ENCODE peak calls at places on chromosomes 4 and X, in nine cellular contexts. One of them, this sample, is unnamed.

GRCh38 chr4:145879598-145879997 is 59.0 kb downstream of the ZNF827 start:
- DNase-seq in left ventricle myocardium inferior: no peak
- DNase-seq in BJ: no peak
- DNase-seq in cardiac fibroblast: peak; percentile 79
- DNase-seq in A549: no peak
- DNase-seq in BE2C: no peak
- DNase-seq in fibroblast of pulmonary artery: peak; percentile 35
- DNase-seq in brain microvascular endothelial cell: no peak
- DNase-seq in AG10803: no peak
- DNase-seq in this sample: no peak

GRCh38 chr4:75653845-75654503 is 19.2 kb downstream of the G3BP2 start:
- DNase-seq in left ventricle myocardium inferior: no peak
- DNase-seq in BJ: no peak
- DNase-seq in cardiac fibroblast: peak; percentile 64
- DNase-seq in A549: peak; percentile 11
- DNase-seq in BE2C: no peak
- DNase-seq in fibroblast of pulmonary artery: peak; percentile 61
- DNase-seq in brain microvascular endothelial cell: peak; percentile 15
- DNase-seq in AG10803: peak; percentile 53
- DNase-seq in this sample: no peak

GRCh38 chr4:176545886-176546285 is 226.1 kb downstream of the SPCS3 start:
- DNase-seq in left ventricle myocardium inferior: no peak
- DNase-seq in BJ: no peak
- DNase-seq in cardiac fibroblast: no peak
- DNase-seq in A549: no peak
- DNase-seq in BE2C: no peak
- DNase-seq in fibroblast of pulmonary artery: peak; percentile 38
- DNase-seq in brain microvascular endothelial cell: peak; percentile 45
- DNase-seq in AG10803: no peak
- DNase-seq in this sample: no peak

GRCh38 chrX:133926099-133926498 is 59.3 kb downstream of the GPC3 start:
- DNase-seq in left ventricle myocardium inferior: no peak
- DNase-seq in BJ: no peak
- DNase-seq in cardiac fibroblast: no peak
- DNase-seq in A549: no peak
- DNase-seq in BE2C: no peak
- DNase-seq in fibroblast of pulmonary artery: no peak
- DNase-seq in brain microvascular endothelial cell: no peak
- DNase-seq in AG10803: no peak
- DNase-seq in this sample: no peak

GRCh38 chrX:136525738-136526606 is 6.0 kb upstream of the VGLL1 start:
- DNase-seq in left ventricle myocardium inferior: peak; percentile 72
- DNase-seq in BJ: peak; percentile 14
- DNase-seq in cardiac fibroblast: peak; percentile 91
- DNase-seq in A549: peak; percentile 8
- DNase-seq in BE2C: peak; percentile 47
- DNase-seq in fibroblast of pulmonary artery: peak; percentile 89
- DNase-seq in brain microvascular endothelial cell: peak; percentile 83
- DNase-seq in AG10803: peak; percentile 82
- DNase-seq in this sample: peak; percentile 40

GRCh38 chr4:87209696-87210095 is 10.7 kb downstream of the KLHL8 start:
- DNase-seq in left ventricle myocardium inferior: peak; percentile 54
- DNase-seq in BJ: no peak
- DNase-seq in cardiac fibroblast: peak; percentile 26
- DNase-seq in A549: no peak
- DNase-seq in BE2C: no peak
- DNase-seq in fibroblast of pulmonary artery: peak; percentile 49
- DNase-seq in brain microvascular endothelial cell: no peak
- DNase-seq in AG10803: peak; percentile 56
- DNase-seq in this sample: no peak

GRCh38 chr4:94668724-94669123 is 89.0 kb upstream of the BMPR1B start:
- DNase-seq in left ventricle myocardium inferior: no peak
- DNase-seq in BJ: no peak
- DNase-seq in cardiac fibroblast: no peak
- DNase-seq in A549: no peak
- DNase-seq in BE2C: no peak
- DNase-seq in fibroblast of pulmonary artery: no peak
- DNase-seq in brain microvascular endothelial cell: no peak
- DNase-seq in AG10803: no peak
- DNase-seq in this sample: no peak

GRCh38 chrX:117835034-117835433 is 281.6 kb downstream of the KLHL13 start:
- DNase-seq in left ventricle myocardium inferior: no peak
- DNase-seq in BJ: no peak
- DNase-seq in cardiac fibroblast: no peak
- DNase-seq in A549: no peak
- DNase-seq in BE2C: peak; percentile 3
- DNase-seq in fibroblast of pulmonary artery: no peak
- DNase-seq in brain microvascular endothelial cell: no peak
- DNase-seq in AG10803: no peak
- DNase-seq in this sample: no peak

GRCh38 chrX:155968106-155968714 is 29.3 kb upstream of the IL9R start:
- DNase-seq in left ventricle myocardium inferior: no peak
- DNase-seq in BJ: no peak
- DNase-seq in cardiac fibroblast: no peak
- DNase-seq in A549: no peak
- DNase-seq in BE2C: no peak
- DNase-seq in fibroblast of pulmonary artery: no peak
- DNase-seq in brain microvascular endothelial cell: no peak
- DNase-seq in AG10803: no peak
- DNase-seq in this sample: no peak

GRCh38 chrX:124289443-124289842 is 43.0 kb upstream of the TEX13D start:
- DNase-seq in left ventricle myocardium inferior: no peak
- DNase-seq in BJ: no peak
- DNase-seq in cardiac fibroblast: no peak
- DNase-seq in A549: no peak
- DNase-seq in BE2C: no peak
- DNase-seq in fibroblast of pulmonary artery: no peak
- DNase-seq in brain microvascular endothelial cell: no peak
- DNase-seq in AG10803: no peak
- DNase-seq in this sample: no peak

GRCh38 chr4:100299441-100299840 is 109.2 kb upstream of the DDIT4L start:
- DNase-seq in left ventricle myocardium inferior: no peak
- DNase-seq in BJ: no peak
- DNase-seq in cardiac fibroblast: peak; percentile 57
- DNase-seq in A549: no peak
- DNase-seq in BE2C: no peak
- DNase-seq in fibroblast of pulmonary artery: peak; percentile 39
- DNase-seq in brain microvascular endothelial cell: no peak
- DNase-seq in AG10803: no peak
- DNase-seq in this sample: no peak

GRCh38 chrX:54808109-54808604 is 612 bp downstream of the MAGED2 start:
- DNase-seq in left ventricle myocardium inferior: peak; percentile 76
- DNase-seq in BJ: no peak
- DNase-seq in cardiac fibroblast: no peak
- DNase-seq in A549: peak; percentile 36
- DNase-seq in BE2C: peak; percentile 66
- DNase-seq in fibroblast of pulmonary artery: no peak
- DNase-seq in brain microvascular endothelial cell: no peak
- DNase-seq in AG10803: peak; percentile 28
- DNase-seq in this sample: peak; percentile 5

GRCh38 chr4:6198768-6199343 is 1.5 kb downstream of the JAKMIP1 start:
- DNase-seq in left ventricle myocardium inferior: no peak
- DNase-seq in BJ: no peak
- DNase-seq in cardiac fibroblast: peak; percentile 7
- DNase-seq in A549: no peak
- DNase-seq in BE2C: peak; percentile 60
- DNase-seq in fibroblast of pulmonary artery: no peak
- DNase-seq in brain microvascular endothelial cell: no peak
- DNase-seq in AG10803: no peak
- DNase-seq in this sample: no peak

GRCh38 chrX:43817454-43817853 is 64.8 kb downstream of the MAOB start:
- DNase-seq in left ventricle myocardium inferior: no peak
- DNase-seq in BJ: no peak
- DNase-seq in cardiac fibroblast: no peak
- DNase-seq in A549: no peak
- DNase-seq in BE2C: no peak
- DNase-seq in fibroblast of pulmonary artery: no peak
- DNase-seq in brain microvascular endothelial cell: no peak
- DNase-seq in AG10803: no peak
- DNase-seq in this sample: no peak

GRCh38 chr4:51831133-51831532 is 11.8 kb upstream of the DCUN1D4 start:
- DNase-seq in left ventricle myocardium inferior: peak; percentile 64
- DNase-seq in BJ: no peak
- DNase-seq in cardiac fibroblast: peak; percentile 72
- DNase-seq in A549: no peak
- DNase-seq in BE2C: peak; percentile 79
- DNase-seq in fibroblast of pulmonary artery: peak; percentile 74
- DNase-seq in brain microvascular endothelial cell: peak; percentile 65
- DNase-seq in AG10803: peak; percentile 48
- DNase-seq in this sample: no peak

GRCh38 chr4:21083413-21083812 is 383.2 kb downstream of the PACRGL start:
- DNase-seq in left ventricle myocardium inferior: no peak
- DNase-seq in BJ: no peak
- DNase-seq in cardiac fibroblast: no peak
- DNase-seq in A549: no peak
- DNase-seq in BE2C: no peak
- DNase-seq in fibroblast of pulmonary artery: no peak
- DNase-seq in brain microvascular endothelial cell: no peak
- DNase-seq in AG10803: no peak
- DNase-seq in this sample: no peak

GRCh38 chr4:140359571-140360427 is 13.6 kb upstream of the SCOC start:
- DNase-seq in left ventricle myocardium inferior: peak; percentile 53
- DNase-seq in BJ: no peak
- DNase-seq in cardiac fibroblast: peak; percentile 84
- DNase-seq in A549: peak; percentile 45
- DNase-seq in BE2C: peak; percentile 92
- DNase-seq in fibroblast of pulmonary artery: peak; percentile 89
- DNase-seq in brain microvascular endothelial cell: peak; percentile 83
- DNase-seq in AG10803: peak; percentile 71
- DNase-seq in this sample: peak; percentile 61

GRCh38 chrX:69538321-69538876 is 34.3 kb downstream of the NALF2 start:
- DNase-seq in left ventricle myocardium inferior: peak; percentile 69
- DNase-seq in BJ: no peak
- DNase-seq in cardiac fibroblast: peak; percentile 72
- DNase-seq in A549: peak; percentile 70
- DNase-seq in BE2C: no peak
- DNase-seq in fibroblast of pulmonary artery: peak; percentile 72
- DNase-seq in brain microvascular endothelial cell: peak; percentile 12
- DNase-seq in AG10803: peak; percentile 42
- DNase-seq in this sample: no peak
- H3K4me3 ChIP-seq in left ventricle myocardium inferior: peak overlapping the region; percentile 64
- H3K4me3 ChIP-seq in BJ: peak overlapping the region; percentile 32
- H3K4me3 ChIP-seq in cardiac fibroblast: peak overlapping the region; percentile 33
- H3K4me3 ChIP-seq in A549: peak overlapping the region; percentile 55
- H3K4me3 ChIP-seq in BE2C: no peak overlapping the region
- H3K4me3 ChIP-seq in fibroblast of pulmonary artery: peak overlapping the region; percentile 34
- H3K4me3 ChIP-seq in brain microvascular endothelial cell: peak overlapping the region; percentile 44
- H3K4me3 ChIP-seq in AG10803: peak overlapping the region; percentile 45
- H3K4me3 ChIP-seq in this sample: no peak overlapping the region

GRCh38 chrX:141787655-141788054 is 50.5 kb upstream of the MAGEC3 start:
- DNase-seq in left ventricle myocardium inferior: no peak
- DNase-seq in BJ: no peak
- DNase-seq in cardiac fibroblast: no peak
- DNase-seq in A549: no peak
- DNase-seq in BE2C: no peak
- DNase-seq in fibroblast of pulmonary artery: no peak
- DNase-seq in brain microvascular endothelial cell: no peak
- DNase-seq in AG10803: no peak
- DNase-seq in this sample: no peak
- TF ChIP-seq CTCF in left ventricle myocardium inferior: no peak
- TF ChIP-seq CTCF in BJ: no peak
- TF ChIP-seq CTCF in cardiac fibroblast: no peak
- TF ChIP-seq CTCF in A549: no peak
- TF ChIP-seq CTCF in BE2C: no peak
- TF ChIP-seq CTCF in fibroblast of pulmonary artery: no peak
- TF ChIP-seq CTCF in brain microvascular endothelial cell: no peak
- TF ChIP-seq CTCF in AG10803: no peak
- TF ChIP-seq CTCF in this sample: no peak

GRCh38 chr4:39357002-39357401 is 9.2 kb downstream of the RFC1 start:
- DNase-seq in left ventricle myocardium inferior: no peak
- DNase-seq in BJ: no peak
- DNase-seq in cardiac fibroblast: no peak
- DNase-seq in A549: no peak
- DNase-seq in BE2C: no peak
- DNase-seq in fibroblast of pulmonary artery: no peak
- DNase-seq in brain microvascular endothelial cell: no peak
- DNase-seq in AG10803: no peak
- DNase-seq in this sample: no peak

GRCh38 chr4:39348371-39349265 is 17.5 kb downstream of the RFC1 start:
- DNase-seq in left ventricle myocardium inferior: no peak
- DNase-seq in BJ: no peak
- DNase-seq in cardiac fibroblast: no peak
- DNase-seq in A549: no peak
- DNase-seq in BE2C: no peak
- DNase-seq in fibroblast of pulmonary artery: no peak
- DNase-seq in brain microvascular endothelial cell: peak; percentile 51
- DNase-seq in AG10803: peak; percentile 9
- DNase-seq in this sample: no peak

GRCh38 chr4:39349326-39349725 is 16.8 kb downstream of the RFC1 start:
- DNase-seq in left ventricle myocardium inferior: no peak
- DNase-seq in BJ: no peak
- DNase-seq in cardiac fibroblast: no peak
- DNase-seq in A549: no peak
- DNase-seq in BE2C: no peak
- DNase-seq in fibroblast of pulmonary artery: no peak
- DNase-seq in brain microvascular endothelial cell: no peak
- DNase-seq in AG10803: no peak
- DNase-seq in this sample: no peak

GRCh38 chr4:39353478-39354177 is 12.5 kb downstream of the RFC1 start:
- DNase-seq in left ventricle myocardium inferior: no peak
- DNase-seq in BJ: peak; percentile 11
- DNase-seq in cardiac fibroblast: peak; percentile 82
- DNase-seq in A549: no peak
- DNase-seq in BE2C: no peak
- DNase-seq in fibroblast of pulmonary artery: peak; percentile 92
- DNase-seq in brain microvascular endothelial cell: no peak
- DNase-seq in AG10803: peak; percentile 61
- DNase-seq in this sample: peak; percentile 29

DNA sequence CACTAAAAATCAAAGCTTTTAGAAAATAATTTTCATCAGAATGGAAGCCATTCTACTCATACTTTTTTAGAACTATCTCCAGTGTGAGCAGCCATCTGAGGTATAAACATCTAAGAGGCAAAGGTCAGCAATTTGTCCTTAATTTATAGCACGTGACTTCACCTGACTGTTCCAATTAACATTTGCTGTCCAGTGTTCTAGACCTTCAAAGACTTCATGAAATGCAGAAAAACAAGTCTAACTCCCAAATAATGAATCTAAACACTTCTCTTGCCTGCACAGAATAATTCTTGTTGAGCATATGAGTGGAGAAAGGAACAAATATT is 12.0 kb downstream of the RFC1 start:
- DNase-seq in left ventricle myocardium inferior: no peak
- DNase-seq in BJ: no peak
- DNase-seq in cardiac fibroblast: no peak
- DNase-seq in A549: no peak
- DNase-seq in BE2C: no peak
- DNase-seq in fibroblast of pulmonary artery: no peak
- DNase-seq in brain microvascular endothelial cell: no peak
- DNase-seq in AG10803: no peak
- DNase-seq in this sample: no peak
- H3K4me3 ChIP-seq in left ventricle myocardium inferior: peak overlapping the region; percentile 56
- H3K4me3 ChIP-seq in BJ: peak overlapping the region; percentile 30
- H3K4me3 ChIP-seq in cardiac fibroblast: no peak overlapping the region
- H3K4me3 ChIP-seq in A549: peak overlapping the region; percentile 38
- H3K4me3 ChIP-seq in BE2C: no peak overlapping the region
- H3K4me3 ChIP-seq in fibroblast of pulmonary artery: peak overlapping the region; percentile 28
- H3K4me3 ChIP-seq in brain microvascular endothelial cell: no peak overlapping the region
- H3K4me3 ChIP-seq in AG10803: peak overlapping the region; percentile 51
- H3K4me3 ChIP-seq in this sample: peak overlapping the region; percentile 30

GRCh38 chrX:6968231-6968630 is 179.3 kb upstream of the STS start:
- DNase-seq in left ventricle myocardium inferior: no peak
- DNase-seq in BJ: peak; percentile 19
- DNase-seq in cardiac fibroblast: no peak
- DNase-seq in A549: no peak
- DNase-seq in BE2C: no peak
- DNase-seq in fibroblast of pulmonary artery: no peak
- DNase-seq in brain microvascular endothelial cell: peak; percentile 21
- DNase-seq in AG10803: peak; percentile 4
- DNase-seq in this sample: no peak

GRCh38 chrX:6965729-6966128 is 181.8 kb upstream of the STS start:
- DNase-seq in left ventricle myocardium inferior: no peak
- DNase-seq in BJ: no peak
- DNase-seq in cardiac fibroblast: no peak
- DNase-seq in A549: no peak
- DNase-seq in BE2C: no peak
- DNase-seq in fibroblast of pulmonary artery: no peak
- DNase-seq in brain microvascular endothelial cell: no peak
- DNase-seq in AG10803: no peak
- DNase-seq in this sample: no peak
- TF ChIP-seq CTCF in left ventricle myocardium inferior: no peak
- TF ChIP-seq CTCF in BJ: no peak
- TF ChIP-seq CTCF in cardiac fibroblast: no peak
- TF ChIP-seq CTCF in A549: no peak
- TF ChIP-seq CTCF in BE2C: no peak
- TF ChIP-seq CTCF in fibroblast of pulmonary artery: no peak
- TF ChIP-seq CTCF in brain microvascular endothelial cell: no peak
- TF ChIP-seq CTCF in AG10803: no peak
- TF ChIP-seq CTCF in this sample: no peak